ENCODE peak calls at places on chromosome 20, in four cellular contexts. One of them, this sample, is unnamed.

GRCh38 chr20:23245553-23246128 is 105.0 kb upstream of the NXT1 start:
- DNase-seq in tibial nerve: no peak
- DNase-seq in left lung: peak
- DNase-seq in lower lobe of right lung: peak
- DNase-seq in this sample: peak

GRCh38 chr20:49470922-49471321 is 11.5 kb downstream of the KCNB1 start:
- DNase-seq in lower lobe of right lung: no peak
- DNase-seq in tibial nerve: no peak
- DNase-seq in left lung: no peak
- DNase-seq in this sample: no peak

GRCh38 chr20:10939297-10939949 is 265.6 kb upstream of the JAG1 start:
- DNase-seq in lower lobe of right lung: no peak
- DNase-seq in tibial nerve: no peak
- DNase-seq in left lung: no peak
- DNase-seq in this sample: no peak

GRCh38 chr20:14155361-14155760 is 160.0 kb downstream of the MACROD2 start:
- DNase-seq in left lung: no peak
- DNase-seq in tibial nerve: no peak
- DNase-seq in lower lobe of right lung: no peak
- DNase-seq in this sample: no peak

GRCh38 chr20:55918471-55918870 is 86.8 kb downstream of the CBLN4 start:
- DNase-seq in lower lobe of right lung: no peak
- DNase-seq in tibial nerve: no peak
- DNase-seq in left lung: no peak
- DNase-seq in this sample: no peak

GRCh38 chr20:10074513-10074912 is 39.7 kb downstream of the ANKEF1 start:
- DNase-seq in tibial nerve: peak
- DNase-seq in left lung: peak
- DNase-seq in lower lobe of right lung: no peak
- DNase-seq in this sample: no peak

GRCh38 chr20:32476684-32477593 is 108.2 kb downstream of the NOL4L start:
- DNase-seq in lower lobe of right lung: peak
- DNase-seq in tibial nerve: no peak
- DNase-seq in left lung: no peak
- DNase-seq in this sample: no peak

GRCh38 chr20:51566594-51566993 is 24.1 kb upstream of the NFATC2 start:
- DNase-seq in left lung: no peak
- DNase-seq in lower lobe of right lung: no peak
- DNase-seq in tibial nerve: no peak
- DNase-seq in this sample: no peak

GRCh38 chr20:54654460-54654859 is 179.1 kb downstream of the DOK5 start:
- DNase-seq in tibial nerve: no peak
- DNase-seq in lower lobe of right lung: no peak
- DNase-seq in left lung: no peak
- DNase-seq in this sample: no peak

GRCh38 chr20:32742322-32743236 is 688 bp downstream of the COMMD7 start:
- DNase-seq in left lung: no peak
- DNase-seq in tibial nerve: no peak
- DNase-seq in lower lobe of right lung: no peak
- DNase-seq in this sample: no peak

GRCh38 chr20:11807070-11807741 is 110.5 kb upstream of the BTBD3 start:
- DNase-seq in left lung: no peak
- DNase-seq in tibial nerve: no peak
- DNase-seq in lower lobe of right lung: no peak
- DNase-seq in this sample: no peak

GRCh38 chr20:38855356-38855755 is 49.9 kb downstream of the PPP1R16B start:
- DNase-seq in lower lobe of right lung: no peak
- DNase-seq in tibial nerve: no peak
- DNase-seq in left lung: no peak
- DNase-seq in this sample: no peak

GRCh38 chr20:24501764-24502163 is 32.3 kb downstream of the SYNDIG1 start:
- DNase-seq in lower lobe of right lung: no peak
- DNase-seq in left lung: no peak
- DNase-seq in tibial nerve: no peak
- DNase-seq in this sample: no peak

GRCh38 chr20:25017257-25017803 is 24.8 kb upstream of the APMAP start:
- DNase-seq in tibial nerve: no peak
- DNase-seq in lower lobe of right lung: peak
- DNase-seq in left lung: peak
- DNase-seq in this sample: no peak

GRCh38 chr20:14721926-14722325 is 384.5 kb upstream of the FLRT3 start:
- DNase-seq in left lung: no peak
- DNase-seq in tibial nerve: no peak
- DNase-seq in lower lobe of right lung: no peak
- DNase-seq in this sample: no peak

GRCh38 chr20:3923818-3924217 is 34.6 kb downstream of the PANK2 start:
- DNase-seq in tibial nerve: no peak
- DNase-seq in lower lobe of right lung: peak
- DNase-seq in left lung: no peak
- DNase-seq in this sample: no peak

GRCh38 chr20:24537210-24537609 is 67.8 kb downstream of the SYNDIG1 start:
- DNase-seq in left lung: no peak
- DNase-seq in lower lobe of right lung: no peak
- DNase-seq in tibial nerve: no peak
- DNase-seq in this sample: no peak

GRCh38 chr20:32343438-32343837 is 14.7 kb upstream of the ASXL1 start:
- DNase-seq in tibial nerve: no peak
- DNase-seq in lower lobe of right lung: no peak
- DNase-seq in left lung: no peak
- DNase-seq in this sample: no peak

GRCh38 chr20:32524871-32525501 is 60.1 kb downstream of the NOL4L start:
- DNase-seq in left lung: peak
- DNase-seq in lower lobe of right lung: peak
- DNase-seq in tibial nerve: peak
- DNase-seq in this sample: no peak

GRCh38 chr20:3464166-3464565 is 6.7 kb upstream of the ATRN start:
- DNase-seq in lower lobe of right lung: no peak
- DNase-seq in left lung: no peak
- DNase-seq in tibial nerve: no peak
- DNase-seq in this sample: no peak

DNA sequence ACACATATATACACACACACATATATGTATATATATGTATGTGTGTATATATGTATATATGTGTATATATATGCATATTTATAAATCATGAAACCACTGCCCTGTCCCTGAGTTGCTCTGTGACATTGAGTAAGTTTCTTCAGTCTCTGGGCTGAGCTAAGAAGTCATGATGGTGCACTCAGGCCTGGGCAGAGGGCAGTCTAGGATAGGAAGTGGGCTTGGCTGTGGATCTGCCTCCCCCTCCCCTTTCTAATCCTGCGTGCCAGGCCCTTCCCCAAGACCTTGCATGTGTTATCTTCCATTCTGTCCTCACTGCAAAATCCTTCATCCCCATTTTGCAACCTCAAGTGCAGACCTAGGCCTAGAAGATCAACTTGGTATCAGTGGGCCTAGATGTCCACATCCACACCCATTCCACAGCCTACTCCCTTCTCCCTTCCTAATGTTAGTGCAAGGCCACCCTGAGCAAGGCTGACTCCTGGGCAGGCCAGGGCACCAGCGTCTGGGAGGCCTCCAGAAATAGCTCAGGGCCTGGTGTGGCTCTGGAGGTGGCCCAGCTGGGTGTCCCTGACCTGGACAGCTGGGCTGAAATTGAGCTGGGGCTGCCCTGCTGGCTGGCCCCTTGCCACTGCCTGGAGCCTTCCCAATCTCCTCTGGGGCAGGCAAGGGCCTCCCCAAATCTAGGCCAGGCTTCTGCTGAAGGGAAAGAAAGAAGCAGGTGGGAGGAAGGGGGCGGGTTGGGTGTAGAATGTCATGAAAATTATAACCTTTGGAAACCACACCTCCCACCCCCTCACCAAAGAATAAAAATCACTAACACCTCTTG is 1.9 kb downstream of the FAM110A start:
- DNase-seq in lower lobe of right lung: no peak
- DNase-seq in left lung: no peak
- DNase-seq in tibial nerve: no peak
- DNase-seq in this sample: no peak
- H3K4me3 ChIP-seq in lower lobe of right lung: peak
- H3K4me3 ChIP-seq in left lung: peak
- H3K4me3 ChIP-seq in tibial nerve: no peak
- H3K4me3 ChIP-seq in this sample: peak

GRCh38 chr20:63235399-63235983 is at the start of gene BIRC7:
- DNase-seq in tibial nerve: no peak
- DNase-seq in lower lobe of right lung: peak
- DNase-seq in left lung: no peak
- DNase-seq in this sample: no peak
- H3K27ac ChIP-seq in tibial nerve: peak
- H3K27ac ChIP-seq in lower lobe of right lung: no peak
- H3K27ac ChIP-seq in left lung: no peak
- H3K27ac ChIP-seq in this sample: no peak

DNA sequence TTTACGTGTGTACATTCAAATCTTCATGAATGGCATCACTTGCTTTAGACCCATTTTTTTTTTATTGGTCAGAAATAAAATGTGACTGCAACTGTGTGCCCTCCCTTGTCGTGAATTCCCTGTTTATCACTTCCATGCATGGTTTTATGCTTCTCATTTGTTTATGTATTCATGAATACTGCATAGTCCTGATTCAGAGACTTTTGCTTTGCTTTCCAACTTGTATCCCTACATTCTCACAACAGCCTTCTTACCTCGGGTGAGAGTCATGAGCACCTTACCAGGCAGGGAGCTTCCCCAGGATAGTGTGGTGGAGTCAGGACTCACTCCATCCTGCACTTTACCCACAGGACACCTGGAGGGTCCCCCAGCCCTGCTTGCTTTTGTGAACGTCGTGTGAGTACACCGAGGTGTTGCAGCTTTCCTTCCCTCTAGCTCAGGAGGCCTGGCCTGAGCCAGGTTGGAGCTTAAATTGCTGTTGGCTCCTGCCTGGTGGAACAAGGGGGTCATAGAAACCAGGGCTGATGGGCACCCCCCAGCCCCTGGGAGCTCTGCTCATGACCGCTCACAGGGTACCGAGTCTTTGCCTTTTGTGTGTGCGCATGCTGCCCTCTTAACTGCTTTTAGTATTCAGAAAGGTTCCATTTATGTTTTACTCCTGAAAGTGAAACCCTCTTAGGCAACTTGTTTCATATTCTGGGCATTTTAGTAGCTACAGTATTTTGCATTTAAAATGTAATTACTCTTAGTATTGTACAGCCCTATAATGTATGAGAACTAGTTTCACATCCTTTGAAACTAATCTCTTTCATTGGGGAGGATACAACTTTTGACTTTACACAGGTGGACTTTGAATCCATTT is 66.0 kb downstream of the CDS2 start:
- DNase-seq in tibial nerve: no peak
- DNase-seq in lower lobe of right lung: no peak
- DNase-seq in left lung: no peak
- DNase-seq in this sample: no peak
- TF ChIP-seq CTCF in tibial nerve: no peak
- TF ChIP-seq CTCF in lower lobe of right lung: no peak
- TF ChIP-seq CTCF in left lung: no peak
- TF ChIP-seq CTCF in this sample: no peak

GRCh38 chr20:43188861-43189613 is 669 bp downstream of the PTPRT start:
- DNase-seq in lower lobe of right lung: no peak
- DNase-seq in tibial nerve: no peak
- DNase-seq in left lung: no peak
- DNase-seq in this sample: no peak
- H3K4me3 ChIP-seq in lower lobe of right lung: peak
- H3K4me3 ChIP-seq in tibial nerve: no peak
- H3K4me3 ChIP-seq in left lung: peak
- H3K4me3 ChIP-seq in this sample: peak

GRCh38 chr20:19785886-19786285 is 27.8 kb downstream of the RIN2 start:
- DNase-seq in lower lobe of right lung: no peak
- DNase-seq in tibial nerve: no peak
- DNase-seq in left lung: no peak
- DNase-seq in this sample: no peak
- H3K27ac ChIP-seq in lower lobe of right lung: peak
- H3K27ac ChIP-seq in tibial nerve: no peak
- H3K27ac ChIP-seq in left lung: peak
- H3K27ac ChIP-seq in this sample: peak

GRCh38 chr20:35695245-35695749 is 3.9 kb downstream of the NFS1 start:
- DNase-seq in lower lobe of right lung: no peak
- DNase-seq in left lung: no peak
- DNase-seq in tibial nerve: no peak
- DNase-seq in this sample: no peak
- TF ChIP-seq CTCF in lower lobe of right lung: no peak
- TF ChIP-seq CTCF in left lung: no peak
- TF ChIP-seq CTCF in tibial nerve: no peak
- TF ChIP-seq CTCF in this sample: no peak

DNA sequence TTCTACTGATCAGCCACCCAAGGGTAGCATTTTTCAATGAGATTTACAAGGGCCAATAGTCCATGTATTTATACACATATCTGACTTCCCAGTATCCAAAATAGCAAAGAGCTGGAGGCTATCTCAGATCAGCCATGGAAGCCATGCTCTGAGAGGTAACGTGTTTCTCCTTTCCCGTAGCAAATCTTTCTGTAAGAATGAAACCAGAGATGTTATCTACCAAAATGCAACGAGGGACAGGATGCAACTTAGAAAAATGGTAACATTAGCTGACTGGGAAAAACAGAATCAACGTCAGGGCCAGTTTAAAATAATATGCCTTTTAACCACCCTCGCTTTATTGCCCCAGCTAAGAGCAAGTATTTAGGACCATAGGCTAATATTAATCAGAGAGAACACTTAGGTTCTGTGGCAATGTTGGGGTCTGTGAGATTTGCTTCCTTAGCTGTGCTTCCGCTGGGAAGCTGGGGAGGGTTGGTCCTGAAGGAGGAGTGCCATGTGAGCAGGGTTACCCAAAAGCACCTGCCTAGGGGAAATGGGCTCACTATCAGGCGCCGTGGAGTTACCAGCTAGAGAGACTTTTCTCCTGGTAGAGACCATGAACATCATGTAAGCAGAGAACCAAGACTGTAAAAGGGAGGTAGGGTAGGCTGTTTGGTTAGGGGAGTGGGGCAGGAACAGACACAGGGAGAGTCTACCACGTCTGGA is 1.2 kb downstream of the ZNF831 start:
- DNase-seq in left lung: no peak
- DNase-seq in lower lobe of right lung: no peak
- DNase-seq in tibial nerve: no peak
- DNase-seq in this sample: no peak
- H3K4me3 ChIP-seq in left lung: no peak
- H3K4me3 ChIP-seq in lower lobe of right lung: no peak
- H3K4me3 ChIP-seq in tibial nerve: no peak
- H3K4me3 ChIP-seq in this sample: no peak

GRCh38 chr20:53033176-53033575 is 61.0 kb downstream of the TSHZ2 start:
- DNase-seq in left lung: no peak
- DNase-seq in tibial nerve: no peak
- DNase-seq in lower lobe of right lung: no peak
- DNase-seq in this sample: no peak
- H3K27ac ChIP-seq in left lung: no peak
- H3K27ac ChIP-seq in tibial nerve: no peak
- H3K27ac ChIP-seq in lower lobe of right lung: no peak
- H3K27ac ChIP-seq in this sample: peak

GRCh38 chr20:59077705-59078104 is 35.1 kb upstream of the PRELID3B start:
- DNase-seq in tibial nerve: no peak
- DNase-seq in lower lobe of right lung: no peak
- DNase-seq in left lung: no peak
- DNase-seq in this sample: no peak
- TF ChIP-seq CTCF in tibial nerve: no peak
- TF ChIP-seq CTCF in lower lobe of right lung: no peak
- TF ChIP-seq CTCF in left lung: no peak
- TF ChIP-seq CTCF in this sample: no peak

This sample was measured in coronary artery.